ENCODE peak calls at places on chromosomes 11 and 22, in six cellular contexts. One of them, this sample, is unnamed.

GRCh38 chr11:103936059-103936458 is 100.4 kb upstream of the DDI1 start:
- DNase-seq in transverse colon: no peak
- DNase-seq in breast epithelium: no peak
- DNase-seq in HCT116: no peak
- DNase-seq in esophagus muscularis mucosa: no peak
- DNase-seq in stomach: no peak
- DNase-seq in this sample: no peak

GRCh38 chr11:68148882-68149281 is 27.7 kb upstream of the CHKA start:
- DNase-seq in transverse colon: no peak
- DNase-seq in breast epithelium: no peak
- DNase-seq in HCT116: no peak
- DNase-seq in esophagus muscularis mucosa: no peak
- DNase-seq in stomach: peak; percentile 49
- DNase-seq in this sample: no peak

GRCh38 chr11:118917488-118918127 is 8.1 kb downstream of the BCL9L start:
- DNase-seq in transverse colon: peak; percentile 77
- DNase-seq in breast epithelium: no peak
- DNase-seq in HCT116: no peak
- DNase-seq in esophagus muscularis mucosa: no peak
- DNase-seq in stomach: no peak
- DNase-seq in this sample: no peak

GRCh38 chr11:129939510-129939909 is 44.1 kb upstream of the NFRKB start:
- DNase-seq in transverse colon: no peak
- DNase-seq in breast epithelium: no peak
- DNase-seq in HCT116: no peak
- DNase-seq in esophagus muscularis mucosa: no peak
- DNase-seq in stomach: no peak
- DNase-seq in this sample: no peak

GRCh38 chr22:39348909-39349505 is 784 bp upstream of the SYNGR1 start:
- DNase-seq in transverse colon: peak; percentile 21
- DNase-seq in breast epithelium: no peak
- DNase-seq in HCT116: no peak
- DNase-seq in esophagus muscularis mucosa: no peak
- DNase-seq in stomach: no peak
- DNase-seq in this sample: no peak

GRCh38 chr22:40524392-40525249 is 111.9 kb downstream of the MRTFA start:
- DNase-seq in transverse colon: no peak
- DNase-seq in breast epithelium: no peak
- DNase-seq in HCT116: no peak
- DNase-seq in esophagus muscularis mucosa: no peak
- DNase-seq in stomach: no peak
- DNase-seq in this sample: no peak

GRCh38 chr22:39872548-39872947 is 21.0 kb downstream of the ENTHD1 start:
- DNase-seq in transverse colon: no peak
- DNase-seq in breast epithelium: no peak
- DNase-seq in HCT116: no peak
- DNase-seq in esophagus muscularis mucosa: no peak
- DNase-seq in stomach: no peak
- DNase-seq in this sample: no peak

GRCh38 chr11:19714387-19715363 is 2.0 kb downstream of the NAV2 start:
- DNase-seq in transverse colon: no peak
- DNase-seq in breast epithelium: no peak
- DNase-seq in HCT116: no peak
- DNase-seq in esophagus muscularis mucosa: no peak
- DNase-seq in stomach: no peak
- DNase-seq in this sample: no peak

GRCh38 chr22:43385770-43386641 is 25.8 kb upstream of the MPPED1 start:
- DNase-seq in transverse colon: peak; percentile 72
- DNase-seq in breast epithelium: peak; percentile 81
- DNase-seq in HCT116: peak; percentile 32
- DNase-seq in esophagus muscularis mucosa: no peak
- DNase-seq in stomach: peak; percentile 81
- DNase-seq in this sample: peak; percentile 66

GRCh38 chr22:47093720-47094119 is 331.3 kb downstream of the TBC1D22A start:
- DNase-seq in transverse colon: no peak
- DNase-seq in breast epithelium: no peak
- DNase-seq in HCT116: no peak
- DNase-seq in esophagus muscularis mucosa: no peak
- DNase-seq in stomach: no peak
- DNase-seq in this sample: no peak

GRCh38 chr11:65298655-65299179 is 15.9 kb upstream of the CDC42EP2 start:
- DNase-seq in transverse colon: peak; percentile 53
- DNase-seq in breast epithelium: no peak
- DNase-seq in HCT116: no peak
- DNase-seq in esophagus muscularis mucosa: no peak
- DNase-seq in stomach: no peak
- DNase-seq in this sample: no peak

GRCh38 chr11:77205467-77206263 is 77.6 kb downstream of the MYO7A start:
- DNase-seq in transverse colon: no peak
- DNase-seq in breast epithelium: no peak
- DNase-seq in HCT116: no peak
- DNase-seq in esophagus muscularis mucosa: no peak
- DNase-seq in stomach: no peak
- DNase-seq in this sample: peak; percentile 10

DNA sequence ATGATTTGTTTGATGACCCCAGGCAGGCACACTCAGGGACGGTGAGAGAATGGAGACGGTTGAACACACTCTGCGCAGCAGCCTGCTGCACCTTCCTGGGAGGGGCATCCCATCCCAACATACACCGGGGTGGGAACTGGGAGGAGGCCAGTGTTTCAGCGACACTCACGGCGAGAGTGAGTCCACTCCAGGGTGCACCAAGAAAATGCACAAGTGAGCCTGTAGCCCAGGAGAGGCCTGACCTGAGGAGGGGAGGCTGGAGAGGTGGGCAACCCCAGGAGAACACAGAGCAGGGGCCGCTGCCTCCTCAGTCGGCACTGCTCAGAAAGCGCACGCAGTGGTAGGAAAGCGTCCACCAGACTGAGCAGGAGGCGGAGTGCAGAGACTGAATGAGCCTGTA is 54.5 kb downstream of the IGF2 start:
- DNase-seq in transverse colon: no peak
- DNase-seq in breast epithelium: peak; percentile 22
- DNase-seq in HCT116: no peak
- DNase-seq in esophagus muscularis mucosa: peak; percentile 47
- DNase-seq in stomach: peak; percentile 8
- DNase-seq in this sample: no peak
- TF ChIP-seq POLR2AphosphoS5 in transverse colon: no peak
- TF ChIP-seq POLR2AphosphoS5 in breast epithelium: no peak
- TF ChIP-seq POLR2AphosphoS5 in HCT116: no peak
- TF ChIP-seq POLR2AphosphoS5 in esophagus muscularis mucosa: no peak
- TF ChIP-seq POLR2AphosphoS5 in stomach: no peak
- TF ChIP-seq POLR2AphosphoS5 in this sample: no peak

GRCh38 chr11:94858012-94858705 is 90.0 kb downstream of the AMOTL1 start:
- DNase-seq in transverse colon: no peak
- DNase-seq in breast epithelium: no peak
- DNase-seq in HCT116: no peak
- DNase-seq in esophagus muscularis mucosa: no peak
- DNase-seq in stomach: no peak
- DNase-seq in this sample: no peak

GRCh38 chr11:94860333-94860732 is 92.2 kb downstream of the AMOTL1 start:
- DNase-seq in transverse colon: no peak
- DNase-seq in breast epithelium: no peak
- DNase-seq in HCT116: no peak
- DNase-seq in esophagus muscularis mucosa: no peak
- DNase-seq in stomach: no peak
- DNase-seq in this sample: no peak

GRCh38 chr11:94864646-94865045 is 96.5 kb downstream of the AMOTL1 start:
- DNase-seq in transverse colon: no peak
- DNase-seq in breast epithelium: no peak
- DNase-seq in HCT116: no peak
- DNase-seq in esophagus muscularis mucosa: no peak
- DNase-seq in stomach: no peak
- DNase-seq in this sample: no peak

GRCh38 chr11:94857337-94857736 is 89.2 kb downstream of the AMOTL1 start:
- DNase-seq in transverse colon: no peak
- DNase-seq in breast epithelium: no peak
- DNase-seq in HCT116: no peak
- DNase-seq in esophagus muscularis mucosa: no peak
- DNase-seq in stomach: no peak
- DNase-seq in this sample: no peak

GRCh38 chr11:94861306-94861845 is 93.2 kb downstream of the AMOTL1 start:
- DNase-seq in transverse colon: no peak
- DNase-seq in breast epithelium: no peak
- DNase-seq in HCT116: no peak
- DNase-seq in esophagus muscularis mucosa: no peak
- DNase-seq in stomach: no peak
- DNase-seq in this sample: no peak
- TF ChIP-seq POLR2A in transverse colon: no peak
- TF ChIP-seq POLR2A in breast epithelium: no peak
- TF ChIP-seq POLR2A in HCT116: no peak
- TF ChIP-seq POLR2A in esophagus muscularis mucosa: no peak
- TF ChIP-seq POLR2A in stomach: no peak
- TF ChIP-seq POLR2A in this sample: no peak

DNA sequence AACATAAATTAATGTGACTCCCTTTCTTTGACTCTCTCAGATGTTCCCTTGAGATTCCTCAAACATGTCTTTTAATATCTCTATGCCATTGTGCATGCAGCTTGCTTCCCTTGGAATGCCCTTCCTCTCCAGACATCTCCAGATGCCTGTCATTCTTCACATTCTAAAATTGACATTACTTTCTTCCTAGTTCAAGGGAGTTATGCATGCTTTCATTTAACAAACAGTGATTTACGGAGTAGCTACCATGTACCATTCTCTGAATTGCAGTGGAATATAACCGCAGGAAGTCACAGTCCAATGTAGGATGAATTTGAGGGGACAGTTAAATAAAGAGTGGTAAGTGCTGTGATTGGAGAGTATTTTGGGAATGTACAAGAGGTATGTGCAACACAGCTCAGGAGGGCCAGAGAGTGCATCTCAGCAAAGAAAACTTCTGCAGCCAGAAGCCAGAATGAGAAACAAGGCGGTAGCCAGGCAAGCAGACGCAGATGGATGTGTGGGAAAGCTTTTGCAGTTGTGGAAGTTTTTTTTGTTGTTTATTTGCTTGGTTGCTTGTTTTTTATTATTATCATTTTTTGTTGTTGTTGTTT is 18.7 kb downstream of the MMP10 start:
- DNase-seq in transverse colon: no peak
- DNase-seq in breast epithelium: no peak
- DNase-seq in HCT116: no peak
- DNase-seq in esophagus muscularis mucosa: no peak
- DNase-seq in stomach: no peak
- DNase-seq in this sample: no peak
- TF ChIP-seq POLR2AphosphoS5 in transverse colon: no peak
- TF ChIP-seq POLR2AphosphoS5 in breast epithelium: no peak
- TF ChIP-seq POLR2AphosphoS5 in HCT116: no peak
- TF ChIP-seq POLR2AphosphoS5 in esophagus muscularis mucosa: no peak
- TF ChIP-seq POLR2AphosphoS5 in stomach: no peak
- TF ChIP-seq POLR2AphosphoS5 in this sample: no peak

GRCh38 chr11:85950317-85951048 is 95.3 kb downstream of the CCDC83 start:
- DNase-seq in transverse colon: no peak
- DNase-seq in breast epithelium: no peak
- DNase-seq in HCT116: no peak
- DNase-seq in esophagus muscularis mucosa: no peak
- DNase-seq in stomach: no peak
- DNase-seq in this sample: no peak

GRCh38 chr11:85948884-85949283 is 93.7 kb downstream of the CCDC83 start:
- DNase-seq in transverse colon: no peak
- DNase-seq in breast epithelium: no peak
- DNase-seq in HCT116: no peak
- DNase-seq in esophagus muscularis mucosa: no peak
- DNase-seq in stomach: no peak
- DNase-seq in this sample: no peak

GRCh38 chr11:85951428-85952107 is 96.4 kb downstream of the CCDC83 start:
- DNase-seq in transverse colon: no peak
- DNase-seq in breast epithelium: no peak
- DNase-seq in HCT116: no peak
- DNase-seq in esophagus muscularis mucosa: no peak
- DNase-seq in stomach: no peak
- DNase-seq in this sample: no peak

GRCh38 chr11:85949798-85950197 is 94.6 kb downstream of the CCDC83 start:
- DNase-seq in transverse colon: no peak
- DNase-seq in breast epithelium: no peak
- DNase-seq in HCT116: no peak
- DNase-seq in esophagus muscularis mucosa: no peak
- DNase-seq in stomach: no peak
- DNase-seq in this sample: no peak

DNA sequence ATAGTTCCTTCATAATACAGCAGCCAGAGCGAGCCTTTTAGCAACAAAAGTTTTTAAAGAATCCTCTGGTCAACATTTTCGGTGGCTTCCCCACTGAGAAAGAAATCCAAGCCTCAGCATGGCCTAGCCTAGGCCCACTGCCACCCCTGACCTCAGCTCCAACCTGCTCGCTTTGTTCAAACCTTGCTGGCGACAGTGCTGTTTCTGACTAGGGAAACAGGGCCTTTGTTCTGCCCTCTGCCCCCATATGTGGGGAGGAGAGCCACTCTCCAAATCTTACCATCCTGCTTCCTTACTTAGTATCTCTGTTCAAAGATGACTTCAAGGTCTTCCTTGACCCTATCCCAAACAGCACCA is 95.8 kb downstream of the CCDC83 start:
- DNase-seq in transverse colon: no peak
- DNase-seq in breast epithelium: no peak
- DNase-seq in HCT116: no peak
- DNase-seq in esophagus muscularis mucosa: no peak
- DNase-seq in stomach: no peak
- DNase-seq in this sample: no peak
- TF ChIP-seq POLR2A in transverse colon: no peak
- TF ChIP-seq POLR2A in breast epithelium: no peak
- TF ChIP-seq POLR2A in HCT116: no peak
- TF ChIP-seq POLR2A in esophagus muscularis mucosa: no peak
- TF ChIP-seq POLR2A in stomach: no peak
- TF ChIP-seq POLR2A in this sample: no peak

This sample was measured in GM12891.